ENCODE peak calls at places on chromosome 4, in five cellular contexts. H, I, S, L and O are unnamed samples.

GRCh38 chr4:40702137-40702799 is 47.5 kb upstream of the NSUN7 start:
- DNase-seq in H (no peak), I (no peak), S (no peak), L (no peak), O (no peak)

GRCh38 chr4:164926301-164926700 is 49.3 kb downstream of the APELA start:
- DNase-seq in H (no peak), I (peak; percentile 89), S (peak; percentile 86), L (peak; percentile 61), O (peak; percentile 84)

GRCh38 chr4:90542216-90542615 is 415.0 kb downstream of the CCSER1 start:
- DNase-seq in H (no peak), I (no peak), S (no peak), L (no peak), O (no peak)

GRCh38 chr4:169189372-169189771 is 81.4 kb downstream of the SH3RF1 start:
- DNase-seq in H (no peak), I (no peak), S (no peak), L (no peak), O (no peak)

GRCh38 chr4:10590896-10591295 is 93.7 kb downstream of the CLNK start:
- DNase-seq in H (no peak), I (no peak), S (no peak), L (no peak), O (no peak)

GRCh38 chr4:79078339-79078738 is 139.1 kb upstream of the PAQR3 start:
- DNase-seq in H (no peak), I (no peak), S (no peak), L (no peak), O (peak; percentile 8)

GRCh38 chr4:161717084-161717483 is 446.7 kb downstream of the FSTL5 start:
- DNase-seq in H (no peak), I (no peak), S (no peak), L (no peak), O (no peak)

GRCh38 chr4:118282692-118283091 is 70.1 kb downstream of the PRSS12 start:
- DNase-seq in H (no peak), I (peak; percentile 38), S (peak; percentile 65), L (peak; percentile 41), O (peak; percentile 80)

GRCh38 chr4:118076958-118077766 is 42.9 kb downstream of the NDST3 start:
- DNase-seq in H (no peak), I (peak; percentile 29), S (peak; percentile 32), L (no peak), O (peak; percentile 21)

GRCh38 chr4:138404801-138405200 is 162.7 kb upstream of the SLC7A11 start:
- DNase-seq in H (no peak), I (no peak), S (no peak), L (no peak), O (no peak)

GRCh38 chr4:146381263-146381872 is 140.4 kb downstream of the SLC10A7 start:
- DNase-seq in H (no peak), I (peak; percentile 16), S (no peak), L (no peak), O (no peak)

GRCh38 chr4:163603246-163603645 is 108.8 kb downstream of the TMA16 start:
- DNase-seq in H (no peak), I (no peak), S (no peak), L (no peak), O (no peak)

GRCh38 chr4:138053601-138054322 is 188.4 kb downstream of the SLC7A11 start:
- DNase-seq in H (no peak), I (peak; percentile 78), S (peak; percentile 79), L (peak; percentile 77), O (peak; percentile 76)

GRCh38 chr4:182478475-182478874 is 235.3 kb downstream of the TENM3 start:
- DNase-seq in H (peak; percentile 26), I (peak; percentile 42), S (peak; percentile 45), L (peak; percentile 42), O (peak; percentile 18)